ENCODE peak calls at places on chromosomes 2 and 18, in six cellular contexts. One of them, this sample, is unnamed. For H3K27me3, the result is how much of the 10 kb centered on the place peaks cover.

GRCh38 chr2:69169990-69170389 is 157.0 kb downstream of the ANTXR1 start:
- DNase-seq in H9: no peak
- DNase-seq in neuronal stem cell: no peak
- DNase-seq in trophoblast cell: no peak
- DNase-seq in IMR-90: no peak
- DNase-seq in H1: no peak
- DNase-seq in this sample: no peak

GRCh38 chr18:22490429-22490846 is 72.7 kb upstream of the CTAGE1 start:
- DNase-seq in trophoblast cell: peak
- DNase-seq in H9: no peak
- DNase-seq in IMR-90: no peak
- DNase-seq in neuronal stem cell: no peak
- DNase-seq in H1: no peak
- DNase-seq in this sample: no peak

GRCh38 chr2:11617527-11617926 is 52.5 kb downstream of the NTSR2 start:
- DNase-seq in neuronal stem cell: no peak
- DNase-seq in H1: no peak
- DNase-seq in H9: no peak
- DNase-seq in IMR-90: no peak
- DNase-seq in trophoblast cell: no peak
- DNase-seq in this sample: no peak

GRCh38 chr2:2707111-2708035 is 376.3 kb upstream of the MYT1L start:
- DNase-seq in H9: no peak
- DNase-seq in IMR-90: no peak
- DNase-seq in neuronal stem cell: no peak
- DNase-seq in H1: no peak
- DNase-seq in trophoblast cell: no peak
- DNase-seq in this sample: no peak

GRCh38 chr2:207930747-207931146 is 94.6 kb downstream of the PLEKHM3 start:
- DNase-seq in trophoblast cell: peak
- DNase-seq in H9: no peak
- DNase-seq in IMR-90: no peak
- DNase-seq in H1: no peak
- DNase-seq in neuronal stem cell: no peak
- DNase-seq in this sample: no peak

GRCh38 chr2:230018153-230018552 is 50.6 kb downstream of the SLC16A14 start:
- DNase-seq in trophoblast cell: peak
- DNase-seq in H9: no peak
- DNase-seq in H1: no peak
- DNase-seq in neuronal stem cell: no peak
- DNase-seq in IMR-90: peak
- DNase-seq in this sample: peak

GRCh38 chr18:2893676-2894075 is 46.9 kb downstream of the EMILIN2 start:
- DNase-seq in neuronal stem cell: no peak
- DNase-seq in IMR-90: no peak
- DNase-seq in H9: no peak
- DNase-seq in H1: no peak
- DNase-seq in trophoblast cell: no peak
- DNase-seq in this sample: no peak

GRCh38 chr18:54647176-54647575 is 56.1 kb downstream of the DYNAP start:
- DNase-seq in H9: peak
- DNase-seq in H1: no peak
- DNase-seq in IMR-90: peak
- DNase-seq in trophoblast cell: peak
- DNase-seq in neuronal stem cell: peak
- DNase-seq in this sample: peak

GRCh38 chr2:240465268-240465764 is 29.9 kb downstream of the GPC1 start:
- DNase-seq in H9: peak
- DNase-seq in H1: no peak
- DNase-seq in neuronal stem cell: no peak
- DNase-seq in IMR-90: no peak
- DNase-seq in trophoblast cell: no peak
- DNase-seq in this sample: no peak

GRCh38 chr2:54808642-54809041 is 85.2 kb downstream of the EML6 start:
- DNase-seq in trophoblast cell: peak
- DNase-seq in H9: no peak
- DNase-seq in neuronal stem cell: no peak
- DNase-seq in H1: no peak
- DNase-seq in IMR-90: peak
- DNase-seq in this sample: peak

DNA sequence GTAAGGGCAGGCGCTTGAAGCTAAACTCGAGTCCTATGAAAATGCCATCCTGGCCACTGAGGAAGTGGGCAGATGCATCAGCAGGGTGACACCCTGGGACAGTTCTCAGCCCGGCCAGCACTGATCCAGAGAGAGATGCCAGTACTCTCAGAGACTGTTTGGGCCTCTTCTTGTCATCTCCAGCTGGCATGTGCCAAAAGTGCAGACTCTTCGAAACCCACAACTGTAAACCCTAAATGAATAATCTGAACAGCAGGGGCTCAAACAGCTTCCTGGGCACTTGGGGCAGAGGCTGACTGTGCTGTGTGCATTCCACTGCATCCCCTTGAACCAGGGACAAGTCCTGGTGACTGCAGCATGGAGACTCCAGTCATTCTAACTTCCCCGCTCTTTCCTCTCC is 204.2 kb upstream of the SMAD2 start:
- DNase-seq in trophoblast cell: no peak
- DNase-seq in IMR-90: no peak
- DNase-seq in H1: no peak
- DNase-seq in neuronal stem cell: no peak
- DNase-seq in H9: no peak
- DNase-seq in this sample: no peak
- H3K27me3 ChIP-seq in trophoblast cell: under half
- H3K27me3 ChIP-seq in IMR-90: half or more
- H3K27me3 ChIP-seq in H1: under half
- H3K27me3 ChIP-seq in neuronal stem cell: under half
- H3K27me3 ChIP-seq in H9: under half
- H3K27me3 ChIP-seq in this sample: half or more

GRCh38 chr2:70790079-70790963 is at the start of gene FIGLA:
- DNase-seq in trophoblast cell: peak
- DNase-seq in neuronal stem cell: peak
- DNase-seq in H1: peak
- DNase-seq in H9: peak
- DNase-seq in IMR-90: no peak
- DNase-seq in this sample: no peak
- H2AFZ ChIP-seq in trophoblast cell: no peak
- H2AFZ ChIP-seq in neuronal stem cell: peak
- H2AFZ ChIP-seq in H1: peak
- H2AFZ ChIP-seq in H9: no peak
- H2AFZ ChIP-seq in IMR-90: peak
- H2AFZ ChIP-seq in this sample: no peak

GRCh38 chr2:28390241-28390856 is 2.3 kb upstream of the FOSL2 start:
- DNase-seq in neuronal stem cell: peak
- DNase-seq in H1: peak
- DNase-seq in IMR-90: peak
- DNase-seq in trophoblast cell: peak
- DNase-seq in H9: peak
- DNase-seq in this sample: peak
- H3K23ac ChIP-seq in neuronal stem cell: no peak
- H3K23ac ChIP-seq in H1: no peak
- H3K23ac ChIP-seq in IMR-90: peak
- H3K23ac ChIP-seq in trophoblast cell: no peak
- H3K23ac ChIP-seq in H9: no peak
- H3K23ac ChIP-seq in this sample: peak

GRCh38 chr2:218066946-218067515 is 2.0 kb upstream of the RUFY4 start:
- DNase-seq in trophoblast cell: no peak
- DNase-seq in H1: no peak
- DNase-seq in IMR-90: no peak
- DNase-seq in neuronal stem cell: no peak
- DNase-seq in H9: peak
- DNase-seq in this sample: no peak
- H3K27me3 ChIP-seq in trophoblast cell: under half
- H3K27me3 ChIP-seq in H1: under half
- H3K27me3 ChIP-seq in IMR-90: half or more
- H3K27me3 ChIP-seq in neuronal stem cell: under half
- H3K27me3 ChIP-seq in H9: under half
- H3K27me3 ChIP-seq in this sample: half or more

DNA sequence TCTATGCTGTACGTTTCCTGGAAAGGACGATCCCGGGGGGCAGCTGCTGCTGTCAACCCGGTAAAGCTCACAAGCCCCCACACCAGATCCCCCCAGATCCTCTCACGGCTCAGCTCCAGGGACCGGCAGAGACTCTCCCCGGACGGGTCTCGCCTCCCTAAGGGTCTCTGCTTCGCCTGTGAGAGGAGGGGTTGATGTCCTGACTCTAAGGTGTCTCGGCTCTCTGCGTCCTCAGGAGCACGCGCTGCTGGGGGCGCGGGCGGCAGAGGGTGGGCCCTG is 506 bp downstream of the PSTPIP2 start:
- DNase-seq in H1: no peak
- DNase-seq in IMR-90: no peak
- DNase-seq in trophoblast cell: no peak
- DNase-seq in neuronal stem cell: no peak
- DNase-seq in H9: no peak
- DNase-seq in this sample: peak
- H2AFZ ChIP-seq in H1: peak
- H2AFZ ChIP-seq in IMR-90: peak
- H2AFZ ChIP-seq in trophoblast cell: peak
- H2AFZ ChIP-seq in neuronal stem cell: peak
- H2AFZ ChIP-seq in H9: no peak
- H2AFZ ChIP-seq in this sample: peak

GRCh38 chr2:42812899-42813479 is 20.6 kb upstream of the HAAO start:
- DNase-seq in trophoblast cell: peak
- DNase-seq in neuronal stem cell: no peak
- DNase-seq in H1: peak
- DNase-seq in H9: no peak
- DNase-seq in IMR-90: peak
- DNase-seq in this sample: peak

GRCh38 chr2:42810126-42810970 is 18.0 kb upstream of the HAAO start:
- DNase-seq in H9: peak
- DNase-seq in H1: peak
- DNase-seq in IMR-90: peak
- DNase-seq in neuronal stem cell: peak
- DNase-seq in trophoblast cell: peak
- DNase-seq in this sample: peak

GRCh38 chr2:42809131-42809875 is 16.9 kb upstream of the HAAO start:
- DNase-seq in H1: peak
- DNase-seq in H9: no peak
- DNase-seq in trophoblast cell: peak
- DNase-seq in neuronal stem cell: no peak
- DNase-seq in IMR-90: no peak
- DNase-seq in this sample: no peak

GRCh38 chr2:42809876-42810125 is 17.4 kb upstream of the HAAO start:
- DNase-seq in trophoblast cell: no peak
- DNase-seq in H9: peak
- DNase-seq in IMR-90: peak
- DNase-seq in H1: peak
- DNase-seq in neuronal stem cell: no peak
- DNase-seq in this sample: peak

DNA sequence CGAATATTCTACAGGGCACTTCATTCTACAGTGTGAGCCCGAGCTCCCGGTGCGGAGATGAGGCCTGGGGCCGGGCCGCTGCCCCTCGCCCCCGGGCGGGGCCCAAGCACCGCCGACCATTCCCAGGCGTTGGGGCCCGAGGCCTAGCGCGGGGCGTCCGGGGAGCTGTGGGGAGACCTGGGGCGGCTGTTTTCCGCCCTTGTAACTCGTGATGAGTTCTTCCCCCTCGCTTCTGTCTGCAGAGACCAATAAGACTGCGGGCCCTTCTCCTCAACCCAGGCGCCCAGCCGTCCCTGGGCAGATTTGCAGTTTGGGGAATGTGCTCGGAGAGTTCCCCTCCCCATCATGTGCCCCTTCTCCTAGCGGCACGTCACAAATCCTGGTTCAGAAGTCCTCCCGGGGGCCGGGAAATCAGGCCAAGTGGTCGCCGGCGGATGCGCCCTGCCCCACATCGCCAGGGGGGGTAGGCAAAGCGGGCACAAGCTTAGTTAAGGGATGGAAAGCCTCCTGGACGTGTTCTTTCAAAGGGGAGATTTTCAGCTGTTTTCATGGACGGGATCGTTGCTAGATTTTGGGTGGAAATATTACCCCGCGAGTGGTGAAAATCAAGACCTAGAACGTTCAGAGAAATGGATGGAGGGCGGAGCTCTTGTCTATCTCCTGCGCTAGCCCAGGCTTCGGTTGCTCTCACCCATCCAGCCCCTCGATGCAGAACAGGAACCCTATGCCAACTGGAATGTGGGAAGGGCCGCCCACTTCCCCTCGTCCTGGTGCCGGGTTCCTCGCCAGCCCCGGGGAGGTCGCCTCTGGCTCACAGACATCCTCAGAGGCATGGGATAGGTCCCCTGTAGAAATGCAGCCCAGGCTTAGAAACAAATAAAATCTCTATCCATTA is 18.8 kb upstream of the HAAO start:
- DNase-seq in H9: peak
- DNase-seq in trophoblast cell: peak
- DNase-seq in H1: peak
- DNase-seq in IMR-90: peak
- DNase-seq in neuronal stem cell: peak
- DNase-seq in this sample: peak
- H3K23ac ChIP-seq in H9: no peak
- H3K23ac ChIP-seq in trophoblast cell: no peak
- H3K23ac ChIP-seq in H1: no peak
- H3K23ac ChIP-seq in IMR-90: peak
- H3K23ac ChIP-seq in neuronal stem cell: peak
- H3K23ac ChIP-seq in this sample: no peak

DNA sequence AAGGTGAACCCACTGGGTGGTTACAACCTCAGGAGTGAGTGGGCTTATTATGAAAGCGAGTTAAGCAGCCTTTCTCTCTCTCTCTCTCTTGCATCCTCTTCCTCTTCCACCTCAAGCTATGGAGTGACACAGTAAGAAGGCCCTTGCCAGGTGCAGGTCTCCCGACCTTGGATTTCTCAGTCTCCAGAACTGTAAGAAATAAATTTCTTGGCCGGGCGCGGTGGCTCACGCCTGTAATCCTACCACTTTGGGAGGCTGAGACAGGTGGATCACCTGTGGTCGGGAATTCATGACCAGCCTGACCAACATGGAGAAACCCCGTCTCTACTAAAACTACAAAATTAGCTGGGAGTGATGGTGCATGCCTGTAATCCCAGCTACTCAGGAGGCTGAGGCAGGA is 14.4 kb downstream of the MYCN start:
- DNase-seq in H1: no peak
- DNase-seq in neuronal stem cell: no peak
- DNase-seq in IMR-90: no peak
- DNase-seq in H9: no peak
- DNase-seq in trophoblast cell: no peak
- DNase-seq in this sample: no peak
- H3K27me3 ChIP-seq in H1: under half
- H3K27me3 ChIP-seq in neuronal stem cell: under half
- H3K27me3 ChIP-seq in IMR-90: under half
- H3K27me3 ChIP-seq in H9: under half
- H3K27me3 ChIP-seq in trophoblast cell: under half
- H3K27me3 ChIP-seq in this sample: under half